ENCODE peak calls at places on chromosomes 1 and 21, in four cellular contexts. T is lung, B is lower lobe of right lung, R is heart left ventricle. L is an unnamed sample.

GRCh38 chr21:26874347-26874746 is 29.1 kb upstream of the ADAMTS1 start:
- DNase-seq in T (no peak), B (no peak), R (no peak), L (no peak)

GRCh38 chr1:79161077-79161476 is 154.5 kb upstream of the ADGRL4 start:
- DNase-seq in T (no peak), B (no peak), R (no peak), L (no peak)

GRCh38 chr1:185739967-185740366 is 5.8 kb downstream of the HMCN1 start:
- DNase-seq in T (no peak), B (no peak), R (no peak), L (no peak)

GRCh38 chr1:182337736-182338571 is 53.6 kb downstream of the GLUL start:
- DNase-seq in T (no peak), B (no peak), R (no peak), L (peak; percentile 75)

GRCh38 chr1:64163972-64164371 is 39.5 kb upstream of the UBE2U start:
- DNase-seq in T (no peak), B (no peak), R (no peak), L (no peak)

GRCh38 chr1:47867447-47868347 is 129.5 kb downstream of the TRABD2B start:
- DNase-seq in T (no peak), B (no peak), R (no peak), L (no peak)

GRCh38 chr1:248849637-248850036 is 9.2 kb downstream of the ZNF692 start:
- DNase-seq in T (no peak), B (no peak), R (no peak), L (no peak)

GRCh38 chr1:185479781-185480180 is 162.7 kb upstream of the IVNS1ABP start:
- DNase-seq in T (no peak), B (no peak), R (no peak), L (no peak)

GRCh38 chr21:26119906-26120305 is 50.7 kb downstream of the APP start:
- DNase-seq in T (no peak), B (no peak), R (no peak), L (no peak)

GRCh38 chr1:203995228-203995627 is 77.7 kb upstream of the SOX13 start:
- DNase-seq in T (no peak), B (no peak), R (peak; percentile 32), L (no peak)

GRCh38 chr1:3271866-3272265 is 182.6 kb upstream of the ARHGEF16 start:
- DNase-seq in T (no peak), B (no peak), R (no peak), L (no peak)

GRCh38 chr1:98761238-98761637 is 99.7 kb downstream of the SNX7 start:
- DNase-seq in T (no peak), B (no peak), R (no peak), L (no peak)

GRCh38 chr1:55272994-55273393 is 57.8 kb upstream of the USP24 start:
- DNase-seq in T (no peak), B (no peak), R (no peak), L (no peak)

GRCh38 chr1:184693011-184693410 is 61.6 kb downstream of the EDEM3 start:
- DNase-seq in T (no peak), B (no peak), R (no peak), L (no peak)

GRCh38 chr1:168499094-168500049 is 44.4 kb downstream of the XCL2 start:
- DNase-seq in T (no peak), B (no peak), R (no peak), L (no peak)

GRCh38 chr1:192575499-192576189 is at the start of gene RGS1:
- DNase-seq in T (no peak), B (peak; percentile 53), R (peak; percentile 21), L (no peak)

GRCh38 chr1:10765734-10766478 is 30.5 kb downstream of the CASZ1 start:
- DNase-seq in T (peak; percentile 65), B (peak; percentile 58), R (no peak), L (no peak)

GRCh38 chr1:206925116-206925736 is 3.5 kb upstream of the FCMR start:
- DNase-seq in T (peak; percentile 45), B (peak; percentile 83), R (no peak), L (no peak)

GRCh38 chr1:9723926-9724325 is 72.4 kb downstream of the PIK3CD start:
- DNase-seq in T (no peak), B (no peak), R (no peak), L (no peak)

GRCh38 chr1:15950302-15950701 is 25.6 kb downstream of the ZBTB17 start:
- DNase-seq in T (no peak), B (no peak), R (no peak), L (no peak)
- H3K4me1 ChIP-seq in T (peaks cover 50% of the 10 kb centered on the region), B (peaks cover 71% of the 10 kb centered on the region), R (peaks cover 66% of the 10 kb centered on the region), L (peaks cover 8% of the 10 kb centered on the region)

GRCh38 chr1:201740086-201740541 is 88.8 kb upstream of the IPO9 start:
- DNase-seq in T (no peak), B (no peak), R (no peak), L (peak; percentile 32)
- H3K4me1 ChIP-seq in T (peaks cover 2% of the 10 kb centered on the region), B (peaks cover 36% of the 10 kb centered on the region), R (peaks cover 78% of the 10 kb centered on the region), L (no peaks in the 10 kb centered on the region)

GRCh38 chr1:172427191-172427590 is 6.7 kb downstream of the C1orf105 start:
- DNase-seq in T (no peak), B (no peak), R (no peak), L (no peak)
- H3K4me1 ChIP-seq in T (peaks cover 5% of the 10 kb centered on the region), B (peaks cover 4% of the 10 kb centered on the region), R (no peaks in the 10 kb centered on the region), L (no peaks in the 10 kb centered on the region)

DNA sequence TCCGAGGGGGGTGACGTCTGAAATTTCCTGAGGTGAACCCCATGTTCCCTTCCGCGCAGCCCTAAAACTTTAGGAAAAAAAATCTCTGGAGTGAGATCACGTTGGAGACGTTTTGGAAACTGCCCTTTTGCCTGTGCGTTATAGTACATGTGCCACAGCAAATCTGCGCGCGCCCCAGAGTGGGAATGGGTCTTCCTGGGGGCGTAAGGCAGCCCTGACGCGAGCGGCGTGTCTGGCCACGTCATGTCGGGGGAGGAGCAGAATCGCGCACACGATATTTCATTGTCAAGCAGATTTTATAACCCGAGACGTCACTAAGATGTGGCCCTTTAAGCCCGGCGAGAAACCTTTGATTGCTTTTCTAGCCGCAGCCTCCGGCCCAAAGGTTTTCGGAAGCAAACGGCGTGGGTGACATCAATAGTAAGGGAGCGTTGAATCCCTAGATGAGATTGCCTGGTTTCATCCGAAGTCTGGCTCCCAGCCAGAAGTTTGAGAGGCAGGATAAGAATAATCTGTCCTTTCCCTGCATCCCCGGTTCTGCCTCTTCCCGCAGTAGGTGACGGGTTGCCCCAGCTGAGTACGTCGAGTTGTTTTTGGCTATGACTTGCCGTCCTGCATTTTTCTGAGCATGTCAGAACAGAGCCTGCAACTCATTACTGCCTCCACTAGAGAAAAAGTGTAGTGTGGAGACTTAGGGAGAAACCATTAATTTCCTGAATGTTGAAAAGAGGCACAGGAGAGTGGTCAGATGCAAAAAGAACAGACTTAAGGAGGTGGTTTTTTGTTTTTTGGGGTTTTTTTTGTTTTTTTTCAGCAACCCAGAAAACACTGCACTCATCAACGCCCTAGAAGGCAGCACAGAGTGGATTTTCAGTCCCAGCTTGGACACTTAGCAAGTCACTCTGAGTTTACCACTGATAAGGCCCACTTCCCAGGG is 800 bp upstream of the PMVK start:
- DNase-seq in T (peak; percentile 89), B (peak; percentile 93), R (peak; percentile 91), L (peak; percentile 94)
- H3K4me1 ChIP-seq in T (peaks cover 10% of the 10 kb centered on the region), B (peaks cover 27% of the 10 kb centered on the region), R (peaks cover 24% of the 10 kb centered on the region), L (no peaks in the 10 kb centered on the region)